ENCODE peak calls at places on chromosomes 3 and 15, in five cellular contexts. I is WERI-Rb-1, K is neural progenitor cell, M is fibroblast of lung, F is psoas muscle. Y is an unnamed sample.
A peak's percentile ranks its signal among the peaks of the same experiment; 100 is the strongest.

GRCh38 chr3:6857510-6857909 is 3.4 kb upstream of the GRM7 start:
- DNase-seq in I (no peak), K (no peak), M (no peak), F (no peak), Y (no peak)

GRCh38 chr15:51526955-51527354 is 95.6 kb downstream of the DMXL2 start:
- DNase-seq in I (no peak), K (no peak), M (no peak), F (no peak), Y (no peak)

GRCh38 chr3:101433652-101434051 is 79.4 kb downstream of the SENP7 start:
- DNase-seq in I (no peak), K (no peak), M (no peak), F (no peak), Y (no peak)

GRCh38 chr3:13647314-13648059 is 98.6 kb downstream of the FBLN2 start:
- DNase-seq in I (no peak), K (no peak), M (peak; percentile 74), F (no peak), Y (no peak)

GRCh38 chr3:37779289-37780152 is 82.2 kb upstream of the CTDSPL start:
- DNase-seq in I (peak; percentile 43), K (peak; percentile 82), M (peak; percentile 90), F (no peak), Y (peak; percentile 45)

GRCh38 chr15:69568621-69569020 is 116.0 kb downstream of the RPLP1 start:
- DNase-seq in I (no peak), K (no peak), M (peak; percentile 68), F (no peak), Y (no peak)

GRCh38 chr3:165439765-165440164 is 243.6 kb upstream of the SLITRK3 start:
- DNase-seq in I (no peak), K (no peak), M (peak; percentile 65), F (no peak), Y (no peak)

GRCh38 chr15:96720251-96720650 is 389.8 kb downstream of the NR2F2 start:
- DNase-seq in I (no peak), K (peak; percentile 40), M (peak; percentile 8), F (no peak), Y (no peak)

GRCh38 chr15:64686130-64686735 is 89.2 kb downstream of the RBPMS2 start:
- DNase-seq in I (peak; percentile 30), K (peak; percentile 73), M (peak; percentile 80), F (no peak), Y (peak; percentile 47)

GRCh38 chr3:42936157-42936981 is 30.4 kb downstream of the ZNF662 start:
- DNase-seq in I (peak; percentile 77), K (no peak), M (peak; percentile 61), F (peak; percentile 66), Y (peak; percentile 22)

GRCh38 chr15:75213212-75213767 is 11.6 kb downstream of the C15orf39 start:
- DNase-seq in I (no peak), K (no peak), M (no peak), F (no peak), Y (no peak)

GRCh38 chr3:22296641-22297040 is 545.6 kb upstream of the ZNF385D start:
- DNase-seq in I (no peak), K (no peak), M (peak; percentile 76), F (no peak), Y (no peak)

GRCh38 chr3:14441920-14442300 is 39.5 kb downstream of the SLC6A6 start:
- DNase-seq in I (no peak), K (no peak), M (no peak), F (no peak), Y (no peak)

GRCh38 chr3:144499346-144499745 is 527.7 kb downstream of the DIPK2A start:
- DNase-seq in I (no peak), K (no peak), M (no peak), F (no peak), Y (no peak)

GRCh38 chr3:51163051-51163450 is 222.0 kb upstream of the MANF start:
- DNase-seq in I (no peak), K (peak; percentile 2), M (no peak), F (no peak), Y (no peak)

GRCh38 chr15:42059661-42060476 is 34.5 kb downstream of the PLA2G4D start:
- DNase-seq in I (peak; percentile 56), K (peak; percentile 74), M (peak; percentile 31), F (no peak), Y (peak; percentile 78)

GRCh38 chr3:87867001-87867400 is 191.8 kb downstream of the CGGBP1 start:
- DNase-seq in I (no peak), K (no peak), M (no peak), F (no peak), Y (no peak)

GRCh38 chr15:39706252-39706651 is 76.4 kb downstream of the FSIP1 start:
- DNase-seq in I (no peak), K (no peak), M (no peak), F (no peak), Y (no peak)

GRCh38 chr15:47963265-47963664 is 157.5 kb upstream of the SLC24A5 start:
- DNase-seq in I (no peak), K (no peak), M (no peak), F (no peak), Y (no peak)

GRCh38 chr3:149270180-149270579 is 48.6 kb upstream of the CP start:
- DNase-seq in I (no peak), K (no peak), M (peak; percentile 44), F (no peak), Y (no peak)

GRCh38 chr3:102159810-102160451 is 274.9 kb upstream of the ZPLD1 start:
- DNase-seq in I (no peak), K (no peak), M (no peak), F (no peak), Y (no peak)

GRCh38 chr15:47908950-47909670 is 191.8 kb downstream of the SEMA6D start:
- DNase-seq in I (no peak), K (no peak), M (no peak), F (no peak), Y (no peak)

GRCh38 chr15:30906366-30906765 is 2.7 kb downstream of the FAN1 start:
- DNase-seq in I (no peak), K (no peak), M (no peak), F (no peak), Y (no peak)

GRCh38 chr3:122299872-122300460 is 25.1 kb upstream of the CSTA start:
- DNase-seq in I (peak; percentile 17), K (peak; percentile 38), M (peak; percentile 42), F (no peak), Y (no peak)

GRCh38 chr3:173663664-173664063 is 266.1 kb downstream of the NLGN1 start:
- DNase-seq in I (no peak), K (no peak), M (no peak), F (no peak), Y (no peak)

GRCh38 chr3:52257911-52258310 is 12.4 kb downstream of the PPM1M start:
- DNase-seq in I (no peak), K (no peak), M (no peak), F (no peak), Y (no peak)

GRCh38 chr3:52259448-52259847 is 13.9 kb downstream of the PPM1M start:
- DNase-seq in I (no peak), K (no peak), M (no peak), F (no peak), Y (no peak)

GRCh38 chr3:52259035-52259434 is 13.5 kb downstream of the PPM1M start:
- DNase-seq in I (no peak), K (no peak), M (no peak), F (no peak), Y (no peak)

GRCh38 chr3:52254608-52255007 is 9.0 kb downstream of the PPM1M start:
- DNase-seq in I (no peak), K (no peak), M (no peak), F (no peak), Y (no peak)

DNA sequence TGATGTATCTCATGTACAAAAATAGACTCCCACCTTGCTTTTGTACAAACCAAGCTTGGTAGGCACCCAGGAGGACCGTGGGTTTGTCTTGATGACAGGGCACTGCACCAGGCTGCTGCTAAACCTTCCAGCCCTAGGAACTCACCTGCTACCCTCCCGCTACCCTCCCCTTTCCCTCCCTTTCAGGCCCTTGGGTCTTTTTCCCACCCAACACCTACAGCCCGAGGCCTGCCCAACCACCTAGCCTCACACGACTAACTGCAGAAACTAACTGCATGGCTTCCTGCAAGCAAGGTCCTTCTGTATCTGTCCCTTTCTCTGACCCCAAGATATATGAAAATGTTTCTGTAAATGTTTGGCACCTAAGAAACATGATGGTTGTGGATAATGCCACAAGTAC is 11.1 kb downstream of the PPM1M start:
- DNase-seq in I (no peak), K (no peak), M (no peak), F (no peak), Y (peak; percentile 36)
- H3K36me3 ChIP-seq in I (peaks cover 53% of the 10 kb centered on the region), K (peaks cover 6% of the 10 kb centered on the region), M (peaks cover 32% of the 10 kb centered on the region), F (peaks cover 35% of the 10 kb centered on the region), Y (no peaks in the 10 kb centered on the region)

GRCh38 chr3:156107504-156107903 is 12.9 kb upstream of the KCNAB1 start:
- DNase-seq in I (no peak), K (no peak), M (no peak), F (no peak), Y (no peak)
- H3K27ac ChIP-seq in I (no peak overlapping the region), K (no peak overlapping the region), M (no peak overlapping the region), F (no peak overlapping the region), Y (no peak overlapping the region)

GRCh38 chr15:89198196-89198595 is 23.2 kb downstream of the RLBP1 start:
- DNase-seq in I (no peak), K (no peak), M (no peak), F (no peak), Y (no peak)

GRCh38 chr15:89198934-89199333 is 22.4 kb downstream of the RLBP1 start:
- DNase-seq in I (no peak), K (peak; percentile 50), M (no peak), F (no peak), Y (no peak)

GRCh38 chr15:89201465-89202005 is 19.8 kb downstream of the RLBP1 start:
- DNase-seq in I (no peak), K (no peak), M (no peak), F (no peak), Y (no peak)

GRCh38 chr15:89200182-89200581 is 21.2 kb downstream of the RLBP1 start:
- DNase-seq in I (no peak), K (no peak), M (no peak), F (no peak), Y (no peak)

DNA sequence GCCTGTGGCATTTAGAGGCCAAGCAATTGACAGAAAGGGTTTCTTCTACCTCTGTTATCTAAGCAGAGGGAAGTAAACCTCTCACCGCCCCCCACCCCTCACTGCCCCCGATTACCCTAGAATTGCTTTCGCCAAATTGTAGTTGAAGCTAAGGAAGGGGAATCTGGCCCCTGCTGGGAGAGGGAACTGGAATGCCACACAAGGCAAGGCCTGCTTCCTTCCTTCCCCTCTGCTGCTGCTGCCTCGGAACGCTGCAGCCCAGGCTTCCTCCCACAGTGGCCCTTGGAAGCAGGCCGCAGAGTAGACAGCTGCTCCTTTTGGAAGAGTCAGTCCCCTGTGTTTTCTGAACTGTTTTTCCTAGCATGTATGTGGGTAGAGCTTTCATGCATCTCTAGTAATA is 21.6 kb downstream of the RLBP1 start:
- DNase-seq in I (no peak), K (peak; percentile 70), M (no peak), F (no peak), Y (no peak)
- H3K36me3 ChIP-seq in I (peaks cover 8% of the 10 kb centered on the region), K (no peaks in the 10 kb centered on the region), M (peaks cover 1% of the 10 kb centered on the region), F (no peaks in the 10 kb centered on the region), Y (no peaks in the 10 kb centered on the region)

GRCh38 chr15:67865331-67865730 is 25.5 kb upstream of the RNU6-1 start:
- DNase-seq in I (no peak), K (no peak), M (no peak), F (no peak), Y (no peak)

GRCh38 chr15:67863442-67863987 is 23.7 kb upstream of the RNU6-1 start:
- DNase-seq in I (peak; percentile 84), K (peak; percentile 93), M (peak; percentile 72), F (peak; percentile 90), Y (peak; percentile 86)

GRCh38 chr15:67861983-67862382 is 22.1 kb upstream of the RNU6-1 start:
- DNase-seq in I (no peak), K (no peak), M (no peak), F (no peak), Y (no peak)

GRCh38 chr15:67865766-67866165 is 25.9 kb upstream of the RNU6-1 start:
- DNase-seq in I (no peak), K (peak; percentile 74), M (no peak), F (no peak), Y (no peak)

GRCh38 chr15:67862771-67863441 is 23.1 kb upstream of the RNU6-1 start:
- DNase-seq in I (no peak), K (no peak), M (no peak), F (no peak), Y (no peak)
- H3K27ac ChIP-seq in I (no peak overlapping the region), K (no peak overlapping the region), M (no peak overlapping the region), F (no peak overlapping the region), Y (no peak overlapping the region)